ENCODE peak calls at places on chromosome 17, in six cellular contexts. T, P, V, A, M and I are unnamed samples.

GRCh38 chr17:18129041-18129502 is 20.5 kb downstream of the MYO15A start:
- DNase-seq in T (no peak), P (no peak), V (no peak), A (no peak), M (peak), I (peak)

GRCh38 chr17:79925242-79925957 is 86.2 kb upstream of the CBX4 start:
- DNase-seq in T (no peak), P (peak), V (no peak), A (peak), M (no peak), I (no peak)

GRCh38 chr17:16348586-16348985 is 4.7 kb downstream of the CENPV start:
- DNase-seq in T (no peak), P (no peak), V (no peak), A (no peak), M (no peak), I (no peak)

GRCh38 chr17:15920758-15921239 is 24.1 kb upstream of the ADORA2B start:
- DNase-seq in T (peak), P (no peak), V (no peak), A (no peak), M (peak), I (peak)

GRCh38 chr17:39208136-39208535 is 8.1 kb downstream of the RPL19 start:
- DNase-seq in T (no peak), P (peak), V (no peak), A (peak), M (no peak), I (no peak)

GRCh38 chr17:80850817-80851216 is 140.8 kb upstream of the CHMP6 start:
- DNase-seq in T (no peak), P (no peak), V (no peak), A (peak), M (no peak), I (no peak)

GRCh38 chr17:40517286-40517662 is 15.9 kb upstream of the TNS4 start:
- DNase-seq in T (no peak), P (no peak), V (no peak), A (peak), M (no peak), I (no peak)

GRCh38 chr17:7479389-7480192 is at the start of gene ZBTB4:
- DNase-seq in T (no peak), P (peak), V (no peak), A (peak), M (no peak), I (peak)

GRCh38 chr17:33389506-33390141 is 96.5 kb upstream of the ASIC2 start:
- DNase-seq in T (no peak), P (no peak), V (no peak), A (no peak), M (no peak), I (peak)

GRCh38 chr17:27457731-27458523 is 1.7 kb downstream of the KSR1 start:
- DNase-seq in T (peak), P (no peak), V (peak), A (no peak), M (no peak), I (no peak)

GRCh38 chr17:42918902-42919521 is 18.4 kb downstream of the G6PC1 start:
- DNase-seq in T (no peak), P (no peak), V (no peak), A (no peak), M (no peak), I (no peak)

GRCh38 chr17:79942591-79943353 is 92.9 kb downstream of the TBC1D16 start:
- DNase-seq in T (no peak), P (peak), V (no peak), A (peak), M (no peak), I (no peak)

GRCh38 chr17:49836111-49837030 is 11.5 kb downstream of the TAC4 start:
- DNase-seq in T (peak), P (no peak), V (no peak), A (no peak), M (no peak), I (no peak)

GRCh38 chr17:78839173-78839761 is 1.3 kb downstream of the USP36 start:
- DNase-seq in T (no peak), P (no peak), V (no peak), A (no peak), M (no peak), I (peak)

GRCh38 chr17:70808596-70808995 is 639.3 kb downstream of the KCNJ2 start:
- DNase-seq in T (no peak), P (no peak), V (no peak), A (no peak), M (no peak), I (no peak)

GRCh38 chr17:2218426-2218825 is 85.2 kb downstream of the SMG6 start:
- DNase-seq in T (no peak), P (no peak), V (no peak), A (no peak), M (no peak), I (no peak)

GRCh38 chr17:69669441-69670178 is 255.1 kb downstream of the MAP2K6 start:
- DNase-seq in T (no peak), P (no peak), V (no peak), A (no peak), M (peak), I (no peak)

GRCh38 chr17:22409160-22409751 is 716.9 kb downstream of the KCNJ18 start:
- DNase-seq in T (no peak), P (no peak), V (no peak), A (peak), M (no peak), I (no peak)

GRCh38 chr17:21233581-21234337 is 19.5 kb downstream of the NATD1 start:
- DNase-seq in T (no peak), P (no peak), V (no peak), A (no peak), M (no peak), I (no peak)

GRCh38 chr17:7714721-7715594 is 2.6 kb upstream of the DNAH2 start:
- DNase-seq in T (no peak), P (no peak), V (no peak), A (no peak), M (no peak), I (no peak)

GRCh38 chr17:62627219-62627903 is at the start of gene MRC2:
- DNase-seq in T (no peak), P (no peak), V (peak), A (no peak), M (peak), I (peak)

GRCh38 chr17:81456798-81457197 is 55.8 kb downstream of the ACTG1 start:
- DNase-seq in T (no peak), P (no peak), V (no peak), A (no peak), M (no peak), I (no peak)

GRCh38 chr17:62611767-62612166 is 15.7 kb upstream of the MRC2 start:
- DNase-seq in T (no peak), P (no peak), V (no peak), A (no peak), M (no peak), I (no peak)

GRCh38 chr17:37849617-37849972 is 74.6 kb upstream of the TBC1D3K start:
- DNase-seq in T (no peak), P (no peak), V (no peak), A (no peak), M (no peak), I (no peak)

GRCh38 chr17:80706454-80706853 is 161.8 kb downstream of the RPTOR start:
- DNase-seq in T (no peak), P (no peak), V (no peak), A (no peak), M (no peak), I (no peak)

GRCh38 chr17:74873874-74874614 is 1.2 kb upstream of the FDXR start:
- DNase-seq in T (no peak), P (no peak), V (peak), A (no peak), M (no peak), I (no peak)

GRCh38 chr17:49249292-49249794 is 18.8 kb upstream of the PHOSPHO1 start:
- DNase-seq in T (no peak), P (no peak), V (no peak), A (no peak), M (no peak), I (no peak)

GRCh38 chr17:33115957-33116680 is 124.5 kb downstream of the SPACA3 start:
- DNase-seq in T (no peak), P (no peak), V (no peak), A (no peak), M (no peak), I (no peak)

GRCh38 chr17:68389041-68389440 is 68.3 kb downstream of the WIPI1 start:
- DNase-seq in T (no peak), P (no peak), V (no peak), A (no peak), M (no peak), I (no peak)
- TF ChIP-seq CTCF in T (no peak), P (no peak), V (no peak), A (no peak), M (no peak), I (no peak)

GRCh38 chr17:72591500-72592241 is 470.9 kb downstream of the SOX9 start:
- DNase-seq in T (no peak), P (no peak), V (no peak), A (no peak), M (no peak), I (no peak)

GRCh38 chr17:72590882-72591499 is 470.2 kb downstream of the SOX9 start:
- DNase-seq in T (no peak), P (no peak), V (no peak), A (no peak), M (no peak), I (no peak)

GRCh38 chr17:72592242-72592966 is 471.6 kb downstream of the SOX9 start:
- DNase-seq in T (no peak), P (peak), V (peak), A (no peak), M (peak), I (peak)

GRCh38 chr17:72592967-72593325 is 472.1 kb downstream of the SOX9 start:
- DNase-seq in T (no peak), P (no peak), V (no peak), A (no peak), M (no peak), I (no peak)

DNA sequence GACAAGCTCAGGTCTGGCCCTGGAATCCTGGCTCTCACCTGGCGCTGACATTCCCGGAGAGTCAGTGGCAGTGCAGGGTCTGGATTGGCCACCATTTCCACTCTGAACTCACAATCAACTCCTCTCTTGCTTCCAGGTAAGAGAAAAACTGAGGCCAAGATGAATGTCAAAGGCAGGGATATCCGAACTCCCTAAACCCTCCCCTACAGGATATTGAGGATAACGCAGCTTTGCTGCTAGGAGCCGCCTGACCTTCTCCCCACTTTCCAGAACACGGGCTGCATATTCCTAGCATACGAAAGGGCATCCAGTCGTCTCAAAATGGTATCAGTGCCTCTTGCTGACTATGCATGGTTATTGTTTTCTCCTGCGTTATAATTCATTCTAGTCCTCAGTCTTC is 473.4 kb downstream of the SOX9 start:
- DNase-seq in T (no peak), P (no peak), V (no peak), A (no peak), M (no peak), I (no peak)
- TF ChIP-seq CTCF in T (no peak), P (no peak), V (no peak), A (no peak), M (no peak), I (peak)

DNA sequence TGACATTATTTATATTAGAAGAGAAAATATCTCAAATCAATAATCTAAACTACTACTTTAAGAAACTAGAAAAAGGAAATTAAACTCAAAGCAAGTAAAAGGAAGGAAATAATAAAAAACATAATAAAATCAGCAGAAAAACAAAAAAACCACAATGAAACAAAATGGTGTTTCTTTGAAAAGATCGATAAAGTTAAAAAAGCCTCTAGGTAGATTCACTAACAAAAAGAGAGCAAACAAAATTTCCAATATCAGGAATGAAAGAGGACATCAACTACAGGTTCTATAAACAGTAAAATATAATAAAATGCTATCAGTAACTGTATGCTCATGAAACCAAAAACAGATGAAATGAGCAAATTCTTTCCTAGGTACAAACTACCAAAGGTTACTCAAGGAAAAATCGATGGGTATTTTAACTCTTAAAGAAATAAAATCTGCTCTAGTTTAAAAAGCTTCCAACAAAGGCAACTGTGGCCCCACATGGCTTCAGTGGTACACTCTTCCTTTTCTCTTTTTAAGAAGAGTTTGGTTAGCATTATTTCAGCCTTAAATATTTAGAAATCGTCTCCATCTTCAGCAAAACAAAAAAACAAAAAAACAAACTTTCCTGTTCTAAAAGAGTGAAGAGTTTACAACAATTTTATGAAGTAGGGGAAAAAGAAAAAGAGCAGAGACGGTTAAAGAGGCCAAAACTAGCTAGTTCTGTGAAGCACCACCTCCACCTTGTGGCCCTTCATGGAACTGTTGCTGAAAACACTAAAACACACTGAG is 102.2 kb downstream of the TRIM37 start:
- DNase-seq in T (no peak), P (no peak), V (peak), A (no peak), M (no peak), I (peak)
- TF ChIP-seq CTCF in T (peak), P (peak), V (peak), A (no peak), M (peak), I (peak)

DNA sequence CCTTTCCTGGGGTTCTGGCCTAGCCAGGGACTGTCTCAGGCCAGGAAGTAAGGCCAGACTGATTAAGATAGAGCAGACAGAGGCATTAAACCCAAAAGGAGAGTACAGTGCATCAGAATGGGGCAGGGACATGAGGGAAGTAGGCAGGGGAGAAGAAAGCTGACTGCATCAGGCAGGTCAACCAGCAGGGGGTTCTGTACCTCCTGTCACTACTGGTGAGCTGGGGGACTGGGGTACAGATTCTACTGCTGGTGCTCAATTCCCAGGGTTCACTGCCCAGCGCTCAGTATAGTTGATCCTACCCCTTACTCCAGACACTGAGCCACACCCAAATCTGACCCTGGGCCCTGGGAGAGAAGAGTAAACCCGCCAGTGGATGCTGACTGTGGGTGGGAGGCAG is 12.9 kb upstream of the MTMR4 start:
- DNase-seq in T (no peak), P (no peak), V (no peak), A (no peak), M (no peak), I (no peak)
- TF ChIP-seq CTCF in T (no peak), P (peak), V (peak), A (no peak), M (peak), I (peak)

GRCh38 chr17:47897561-47897960 is 1.5 kb downstream of the SP2 start:
- DNase-seq in T (no peak), P (no peak), V (no peak), A (no peak), M (no peak), I (no peak)
- TF ChIP-seq CTCF in T (no peak), P (no peak), V (no peak), A (no peak), M (no peak), I (no peak)

DNA sequence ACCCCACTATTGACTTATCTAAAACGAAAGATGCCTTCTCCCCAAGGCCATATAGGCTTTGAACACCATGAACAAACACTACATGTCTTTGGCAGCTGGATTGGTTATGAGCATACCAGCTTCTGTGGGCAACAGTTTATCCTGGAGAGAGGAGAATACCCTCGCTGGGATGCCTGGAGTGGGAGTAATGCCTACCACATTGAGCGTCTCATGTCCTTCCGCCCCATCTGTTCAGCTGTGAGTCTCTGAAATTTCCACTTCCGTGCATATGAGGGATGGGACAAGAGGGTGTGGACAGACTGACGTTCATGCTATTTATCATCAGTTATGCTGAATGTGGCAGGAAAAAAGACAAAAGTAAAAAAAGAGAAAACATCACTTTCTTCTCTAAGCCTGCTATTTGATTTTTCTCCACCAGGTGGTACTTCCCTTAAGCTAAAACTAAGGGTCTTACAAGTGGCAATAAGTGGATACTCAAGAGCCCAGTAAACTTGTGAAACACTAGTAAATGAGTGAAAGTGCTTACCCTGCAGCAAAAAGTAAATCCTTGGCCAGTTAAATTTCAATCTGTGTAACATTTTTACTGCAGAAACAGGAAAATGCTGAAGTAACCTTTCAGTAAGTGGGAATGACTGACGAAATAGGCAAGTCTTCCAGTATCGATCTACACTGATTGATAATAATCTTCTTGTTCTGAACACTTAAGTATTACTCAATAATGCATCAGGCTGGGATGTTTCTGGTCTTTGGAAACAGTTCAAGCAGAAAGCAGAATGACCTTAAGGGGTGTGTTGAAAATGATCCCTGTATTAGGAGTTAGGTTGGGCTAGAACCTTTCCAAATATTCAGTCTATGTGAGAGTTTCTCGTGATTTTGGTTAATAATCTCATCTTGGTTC is 5.6 kb downstream of the CRYBA1 start:
- DNase-seq in T (no peak), P (no peak), V (no peak), A (no peak), M (no peak), I (peak)
- TF ChIP-seq CTCF in T (peak), P (no peak), V (peak), A (peak), M (peak), I (peak)

DNA sequence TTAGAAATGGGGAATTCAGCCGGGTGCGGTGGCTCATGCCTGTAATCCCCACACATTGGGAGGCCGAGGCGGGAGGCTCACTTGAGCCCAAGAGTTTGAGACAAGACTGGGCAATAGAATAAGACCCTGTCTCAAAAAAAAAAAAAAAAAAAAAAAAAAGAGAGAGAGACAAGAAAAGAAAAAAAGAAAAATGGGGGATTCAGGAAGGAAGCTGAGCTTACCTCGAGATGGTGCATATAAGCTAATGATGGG is 150.8 kb upstream of the RPH3AL start:
- DNase-seq in T (no peak), P (no peak), V (no peak), A (peak), M (no peak), I (no peak)
- TF ChIP-seq CTCF in T (no peak), P (no peak), V (no peak), A (no peak), M (no peak), I (no peak)

DNA sequence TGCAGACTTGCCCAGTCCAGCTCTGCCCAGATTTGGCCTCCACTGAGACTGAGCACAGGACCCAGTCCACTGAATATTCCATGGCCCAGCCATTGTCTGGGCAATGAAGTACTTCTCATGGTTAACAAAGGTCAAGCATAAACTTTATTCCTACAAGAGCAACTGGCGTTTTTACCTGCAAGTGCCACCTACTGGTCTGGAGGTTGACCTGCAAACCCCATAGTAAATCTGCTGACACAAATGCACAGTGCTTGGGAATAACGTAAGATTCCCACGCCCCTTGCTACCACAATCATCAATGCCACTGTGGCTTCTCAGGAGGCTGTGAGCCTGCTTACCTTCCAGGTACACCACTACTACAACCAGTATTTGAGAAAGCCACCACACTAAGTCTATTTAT is 170.2 kb downstream of the CEP112 start:
- DNase-seq in T (no peak), P (no peak), V (no peak), A (no peak), M (no peak), I (no peak)
- TF ChIP-seq CTCF in T (no peak), P (no peak), V (no peak), A (no peak), M (no peak), I (peak)